ENCODE peak calls at places on chromosome X, in four cellular contexts. H, K, R and A are unnamed samples.

GRCh38 chrX:10156199-10157031 is at the start of gene CLCN4:
- DNase-seq in K (peak; percentile 6), R (peak; percentile 52), H (no peak), A (no peak)

GRCh38 chrX:48590203-48591103 is 6.8 kb upstream of the WDR13 start:
- DNase-seq in H (no peak), R (no peak), K (no peak), A (no peak)

GRCh38 chrX:76538860-76539259 is 111.3 kb downstream of the MAGEE1 start:
- DNase-seq in K (peak; percentile 2), R (no peak), H (no peak), A (no peak)

GRCh38 chrX:53605004-53605403 is 81.5 kb downstream of the HUWE1 start:
- DNase-seq in H (no peak), R (no peak), K (no peak), A (no peak)

GRCh38 chrX:133653363-133653762 is 238.1 kb upstream of the GPC4 start:
- DNase-seq in H (no peak), R (no peak), K (no peak), A (no peak)

GRCh38 chrX:31307952-31308351 is 236.1 kb upstream of the FTHL17 start:
- DNase-seq in H (no peak), R (no peak), K (no peak), A (no peak)

GRCh38 chrX:40267334-40268118 is 169.8 kb upstream of the BCOR start:
- DNase-seq in R (peak; percentile 19), K (no peak), H (no peak), A (no peak)

GRCh38 chrX:85516131-85516530 is 136.7 kb upstream of the POF1B start:
- DNase-seq in K (no peak), R (no peak), H (no peak), A (no peak)

GRCh38 chrX:139200793-139201192 is 329.7 kb upstream of the F9 start:
- DNase-seq in R (no peak), K (peak; percentile 24), H (no peak), A (no peak)

GRCh38 chrX:120560405-120560841 is 339 bp downstream of the CUL4B start:
- DNase-seq in H (peak; percentile 74), R (peak; percentile 49), K (no peak), A (no peak)